ENCODE peak calls at places on chromosomes 11 and 22, in four cellular contexts. H is lower leg skin, W is SW480, M is neuronal stem cell. O is an unnamed sample.

GRCh38 chr22:26667140-26667539 is 9.8 kb downstream of the MIAT start:
- DNase-seq in M (no peak), W (no peak), H (no peak), O (no peak)

GRCh38 chr22:27918351-27919221 is 470 bp downstream of the PITPNB start:
- DNase-seq in M (peak), W (peak), H (peak), O (peak)

GRCh38 chr11:33598426-33599069 is 102.1 kb downstream of the C11orf91 start:
- DNase-seq in W (no peak), H (no peak), M (peak), O (no peak)

GRCh38 chr11:96033054-96033453 is 109.1 kb upstream of the MTMR2 start:
- DNase-seq in H (no peak), W (no peak), M (no peak), O (no peak)

GRCh38 chr22:42651134-42651533 is 1.9 kb upstream of the CYB5R3 start:
- DNase-seq in M (no peak), H (no peak), W (no peak), O (no peak)

GRCh38 chr11:102926517-102926916 is 29.0 kb downstream of the MMP13 start:
- DNase-seq in H (no peak), M (no peak), W (no peak), O (no peak)

GRCh38 chr22:46673205-46673604 is 53.0 kb downstream of the GRAMD4 start:
- DNase-seq in W (no peak), H (no peak), M (no peak), O (no peak)

GRCh38 chr11:57410287-57410686 is 16.6 kb downstream of the SLC43A3 start:
- DNase-seq in H (no peak), M (no peak), W (no peak), O (no peak)

GRCh38 chr11:114563077-114563476 is 3.4 kb upstream of the NXPE1 start:
- DNase-seq in W (peak), H (no peak), M (no peak), O (peak)

GRCh38 chr11:250740-251299 is 14.0 kb downstream of the PSMD13 start:
- DNase-seq in H (peak), M (peak), W (no peak), O (peak)

GRCh38 chr22:45974498-45974897 is 2.5 kb downstream of the WNT7B start:
- DNase-seq in W (no peak), H (no peak), M (no peak), O (no peak)

GRCh38 chr11:2311456-2312201 is 9.8 kb downstream of the TSPAN32 start:
- DNase-seq in H (no peak), W (no peak), M (no peak), O (no peak)

GRCh38 chr11:95111923-95112540 is 22.4 kb downstream of the ENDOD1 start:
- DNase-seq in M (no peak), W (no peak), H (no peak), O (no peak)

GRCh38 chr11:2451336-2451735 is 6.5 kb downstream of the KCNQ1 start:
- DNase-seq in W (no peak), H (no peak), M (no peak), O (no peak)

GRCh38 chr11:116132273-116132978 is 628.2 kb upstream of the CADM1 start:
- DNase-seq in M (no peak), H (no peak), W (no peak), O (no peak)

GRCh38 chr11:71324788-71325417 is 72.5 kb upstream of the SHANK2 start:
- DNase-seq in W (no peak), M (no peak), H (no peak), O (no peak)

GRCh38 chr11:79062814-79063762 is 377.7 kb downstream of the TENM4 start:
- DNase-seq in M (no peak), W (no peak), H (no peak), O (peak)

GRCh38 chr11:124194283-124194682 is 11.1 kb downstream of the OR10D3 start:
- DNase-seq in M (no peak), H (no peak), W (no peak), O (no peak)

GRCh38 chr22:27274770-27275449 is 526.6 kb downstream of the MN1 start:
- DNase-seq in H (no peak), W (no peak), M (no peak), O (no peak)

GRCh38 chr11:786235-787083 is 3.4 kb downstream of the CEND1 start:
- DNase-seq in H (no peak), M (no peak), W (no peak), O (no peak)